ENCODE peak calls at places on chromosomes 11 and 22, in six cellular contexts. One of them, this sample, is unnamed.

GRCh38 chr22:43249789-43250188 is 62.9 kb upstream of the TTLL12 start:
- DNase-seq in neural progenitor cell: no peak
- DNase-seq in astrocyte of the spinal cord: no peak
- DNase-seq in psoas muscle: no peak
- DNase-seq in fibroblast of villous mesenchyme: no peak
- DNase-seq in kidney: no peak
- DNase-seq in this sample: no peak

GRCh38 chr11:45857834-45858492 is 10.7 kb downstream of the CRY2 start:
- DNase-seq in neural progenitor cell: no peak
- DNase-seq in astrocyte of the spinal cord: peak
- DNase-seq in psoas muscle: peak
- DNase-seq in fibroblast of villous mesenchyme: peak
- DNase-seq in kidney: peak
- DNase-seq in this sample: peak

GRCh38 chr11:126423154-126423553 is 67.7 kb downstream of the ST3GAL4 start:
- DNase-seq in neural progenitor cell: no peak
- DNase-seq in astrocyte of the spinal cord: no peak
- DNase-seq in psoas muscle: peak
- DNase-seq in fibroblast of villous mesenchyme: no peak
- DNase-seq in kidney: no peak
- DNase-seq in this sample: no peak

GRCh38 chr11:12164061-12165014 is 53.9 kb downstream of the MICAL2 start:
- DNase-seq in neural progenitor cell: no peak
- DNase-seq in astrocyte of the spinal cord: peak
- DNase-seq in psoas muscle: no peak
- DNase-seq in fibroblast of villous mesenchyme: peak
- DNase-seq in kidney: no peak
- DNase-seq in this sample: peak

GRCh38 chr22:37284807-37285355 is 2.6 kb downstream of the CYTH4 start:
- DNase-seq in neural progenitor cell: no peak
- DNase-seq in astrocyte of the spinal cord: no peak
- DNase-seq in psoas muscle: peak
- DNase-seq in fibroblast of villous mesenchyme: no peak
- DNase-seq in kidney: no peak
- DNase-seq in this sample: no peak

GRCh38 chr11:6040874-6041273 is 10.3 kb upstream of the OR56A1 start:
- DNase-seq in neural progenitor cell: no peak
- DNase-seq in astrocyte of the spinal cord: no peak
- DNase-seq in psoas muscle: no peak
- DNase-seq in fibroblast of villous mesenchyme: no peak
- DNase-seq in kidney: no peak
- DNase-seq in this sample: no peak

GRCh38 chr11:116960916-116961315 is 123.5 kb upstream of the APOA1 start:
- DNase-seq in neural progenitor cell: peak
- DNase-seq in astrocyte of the spinal cord: peak
- DNase-seq in psoas muscle: no peak
- DNase-seq in fibroblast of villous mesenchyme: peak
- DNase-seq in kidney: no peak
- DNase-seq in this sample: peak

GRCh38 chr11:9170450-9170849 is 79.1 kb upstream of the SCUBE2 start:
- DNase-seq in neural progenitor cell: no peak
- DNase-seq in astrocyte of the spinal cord: peak
- DNase-seq in psoas muscle: no peak
- DNase-seq in fibroblast of villous mesenchyme: peak
- DNase-seq in kidney: no peak
- DNase-seq in this sample: peak

GRCh38 chr11:126212089-126212660 is 593 bp downstream of the FAM118B start:
- DNase-seq in neural progenitor cell: peak
- DNase-seq in astrocyte of the spinal cord: peak
- DNase-seq in psoas muscle: no peak
- DNase-seq in fibroblast of villous mesenchyme: peak
- DNase-seq in kidney: no peak
- DNase-seq in this sample: no peak

GRCh38 chr22:25780673-25781072 is 38.7 kb downstream of the MYO18B start:
- DNase-seq in neural progenitor cell: no peak
- DNase-seq in astrocyte of the spinal cord: no peak
- DNase-seq in psoas muscle: no peak
- DNase-seq in fibroblast of villous mesenchyme: peak
- DNase-seq in kidney: no peak
- DNase-seq in this sample: no peak

GRCh38 chr11:22163394-22163797 is 29.5 kb upstream of the ANO5 start:
- DNase-seq in neural progenitor cell: no peak
- DNase-seq in astrocyte of the spinal cord: no peak
- DNase-seq in psoas muscle: no peak
- DNase-seq in fibroblast of villous mesenchyme: no peak
- DNase-seq in kidney: no peak
- DNase-seq in this sample: peak

GRCh38 chr11:61026121-61027031 is 54.9 kb downstream of the CD6 start:
- DNase-seq in neural progenitor cell: no peak
- DNase-seq in astrocyte of the spinal cord: no peak
- DNase-seq in psoas muscle: no peak
- DNase-seq in fibroblast of villous mesenchyme: no peak
- DNase-seq in kidney: no peak
- DNase-seq in this sample: no peak

GRCh38 chr11:11082651-11083050 is 224.8 kb upstream of the ZBED5 start:
- DNase-seq in neural progenitor cell: no peak
- DNase-seq in astrocyte of the spinal cord: no peak
- DNase-seq in psoas muscle: no peak
- DNase-seq in fibroblast of villous mesenchyme: no peak
- DNase-seq in kidney: no peak
- DNase-seq in this sample: no peak

GRCh38 chr11:126060651-126061220 is 1.9 kb downstream of the CDON start:
- DNase-seq in neural progenitor cell: peak
- DNase-seq in astrocyte of the spinal cord: no peak
- DNase-seq in psoas muscle: no peak
- DNase-seq in fibroblast of villous mesenchyme: no peak
- DNase-seq in kidney: no peak
- DNase-seq in this sample: no peak

GRCh38 chr22:29617922-29618629 is 14.6 kb downstream of the NF2 start:
- DNase-seq in neural progenitor cell: no peak
- DNase-seq in astrocyte of the spinal cord: peak
- DNase-seq in psoas muscle: no peak
- DNase-seq in fibroblast of villous mesenchyme: peak
- DNase-seq in kidney: no peak
- DNase-seq in this sample: peak

GRCh38 chr11:48109046-48109666 is 107.5 kb upstream of the OR4B1 start:
- DNase-seq in neural progenitor cell: peak
- DNase-seq in astrocyte of the spinal cord: peak
- DNase-seq in psoas muscle: no peak
- DNase-seq in fibroblast of villous mesenchyme: peak
- DNase-seq in kidney: no peak
- DNase-seq in this sample: peak

GRCh38 chr11:117931971-117932370 is 2.8 kb upstream of the TMPRSS13 start:
- DNase-seq in neural progenitor cell: no peak
- DNase-seq in astrocyte of the spinal cord: no peak
- DNase-seq in psoas muscle: no peak
- DNase-seq in fibroblast of villous mesenchyme: no peak
- DNase-seq in kidney: peak
- DNase-seq in this sample: peak

GRCh38 chr22:40211481-40212052 is 33.8 kb downstream of the TNRC6B start:
- DNase-seq in neural progenitor cell: no peak
- DNase-seq in astrocyte of the spinal cord: no peak
- DNase-seq in psoas muscle: no peak
- DNase-seq in fibroblast of villous mesenchyme: no peak
- DNase-seq in kidney: no peak
- DNase-seq in this sample: no peak

GRCh38 chr11:66979336-66979980 is 4.4 kb downstream of the C11orf86 start:
- DNase-seq in neural progenitor cell: no peak
- DNase-seq in astrocyte of the spinal cord: no peak
- DNase-seq in psoas muscle: no peak
- DNase-seq in fibroblast of villous mesenchyme: no peak
- DNase-seq in kidney: no peak
- DNase-seq in this sample: no peak

GRCh38 chr22:32475428-32476010 is 908 bp downstream of the FBXO7 start:
- DNase-seq in neural progenitor cell: peak
- DNase-seq in astrocyte of the spinal cord: peak
- DNase-seq in psoas muscle: no peak
- DNase-seq in fibroblast of villous mesenchyme: no peak
- DNase-seq in kidney: no peak
- DNase-seq in this sample: peak

GRCh38 chr22:32476804-32477203 is 2.2 kb downstream of the FBXO7 start:
- DNase-seq in neural progenitor cell: no peak
- DNase-seq in astrocyte of the spinal cord: no peak
- DNase-seq in psoas muscle: no peak
- DNase-seq in fibroblast of villous mesenchyme: peak
- DNase-seq in kidney: no peak
- DNase-seq in this sample: no peak

GRCh38 chr22:32473388-32473952 is 1.1 kb upstream of the FBXO7 start:
- DNase-seq in neural progenitor cell: peak
- DNase-seq in astrocyte of the spinal cord: peak
- DNase-seq in psoas muscle: no peak
- DNase-seq in fibroblast of villous mesenchyme: peak
- DNase-seq in kidney: no peak
- DNase-seq in this sample: peak

GRCh38 chr22:32476286-32476685 is 1.7 kb downstream of the FBXO7 start:
- DNase-seq in neural progenitor cell: no peak
- DNase-seq in astrocyte of the spinal cord: no peak
- DNase-seq in psoas muscle: no peak
- DNase-seq in fibroblast of villous mesenchyme: peak
- DNase-seq in kidney: no peak
- DNase-seq in this sample: no peak

DNA sequence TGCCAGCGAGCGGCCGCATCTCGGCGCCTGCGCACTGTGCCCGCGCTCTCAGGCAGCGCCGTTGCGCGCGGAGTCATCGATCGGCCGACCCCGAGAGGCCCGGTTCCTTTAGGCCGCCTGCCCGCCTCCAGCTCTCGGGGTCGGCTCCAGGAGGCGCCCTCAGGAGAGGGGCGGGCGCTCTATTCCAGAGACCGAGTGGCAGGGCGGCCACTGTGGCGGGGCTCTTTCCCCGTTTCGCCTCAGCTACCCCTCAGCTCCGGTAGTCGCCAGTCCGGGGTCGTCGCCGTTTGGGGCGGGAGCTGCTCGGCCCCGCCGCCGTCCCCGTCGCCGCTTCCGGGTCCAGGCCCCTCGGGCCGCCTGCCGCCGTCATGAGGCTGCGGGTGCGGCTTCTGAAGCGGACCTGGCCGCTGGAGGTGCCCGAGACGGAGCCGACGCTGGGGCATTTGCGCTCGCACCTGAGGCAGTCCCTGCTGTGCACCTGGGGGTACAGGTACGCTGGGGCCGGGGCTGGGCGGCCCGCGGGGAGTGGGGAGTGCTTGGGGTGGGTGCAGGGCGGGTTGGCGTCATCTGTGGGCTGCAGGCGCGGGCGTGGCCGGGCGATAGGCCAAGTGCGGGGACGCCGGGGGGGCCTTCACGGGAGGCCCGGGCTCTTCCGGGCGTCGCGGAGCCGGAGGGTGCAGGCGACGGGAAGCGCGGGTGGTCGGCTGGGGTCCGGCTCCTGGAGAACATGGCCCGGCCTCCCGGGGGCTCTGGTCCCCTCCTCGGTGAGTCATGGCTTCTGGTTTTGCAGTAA is at the start of gene FBXO7:
- DNase-seq in neural progenitor cell: peak
- DNase-seq in astrocyte of the spinal cord: peak
- DNase-seq in psoas muscle: peak
- DNase-seq in fibroblast of villous mesenchyme: peak
- DNase-seq in kidney: peak
- DNase-seq in this sample: peak
- TF ChIP-seq CTCF in neural progenitor cell: peak
- TF ChIP-seq CTCF in astrocyte of the spinal cord: peak
- TF ChIP-seq CTCF in psoas muscle: peak
- TF ChIP-seq CTCF in fibroblast of villous mesenchyme: peak
- TF ChIP-seq CTCF in kidney: peak
- TF ChIP-seq CTCF in this sample: peak

GRCh38 chr11:28690746-28691145 is 582.6 kb downstream of the METTL15 start:
- DNase-seq in neural progenitor cell: no peak
- DNase-seq in astrocyte of the spinal cord: no peak
- DNase-seq in psoas muscle: no peak
- DNase-seq in fibroblast of villous mesenchyme: peak
- DNase-seq in kidney: no peak
- DNase-seq in this sample: no peak
- H3K4me3 ChIP-seq in neural progenitor cell: no peak
- H3K4me3 ChIP-seq in astrocyte of the spinal cord: no peak
- H3K4me3 ChIP-seq in psoas muscle: no peak
- H3K4me3 ChIP-seq in fibroblast of villous mesenchyme: no peak
- H3K4me3 ChIP-seq in kidney: no peak
- H3K4me3 ChIP-seq in this sample: no peak

GRCh38 chr11:102807921-102808320 is 10.0 kb upstream of the MMP1 start:
- DNase-seq in neural progenitor cell: peak
- DNase-seq in astrocyte of the spinal cord: peak
- DNase-seq in psoas muscle: no peak
- DNase-seq in fibroblast of villous mesenchyme: no peak
- DNase-seq in kidney: no peak
- DNase-seq in this sample: peak
- TF ChIP-seq CTCF in neural progenitor cell: peak
- TF ChIP-seq CTCF in astrocyte of the spinal cord: peak
- TF ChIP-seq CTCF in psoas muscle: no peak
- TF ChIP-seq CTCF in fibroblast of villous mesenchyme: peak
- TF ChIP-seq CTCF in kidney: no peak
- TF ChIP-seq CTCF in this sample: peak

GRCh38 chr11:36231300-36231699 is 57.9 kb downstream of the COMMD9 start:
- DNase-seq in neural progenitor cell: no peak
- DNase-seq in astrocyte of the spinal cord: peak
- DNase-seq in psoas muscle: no peak
- DNase-seq in fibroblast of villous mesenchyme: peak
- DNase-seq in kidney: no peak
- DNase-seq in this sample: no peak
- H3K4me3 ChIP-seq in neural progenitor cell: no peak
- H3K4me3 ChIP-seq in astrocyte of the spinal cord: no peak
- H3K4me3 ChIP-seq in psoas muscle: no peak
- H3K4me3 ChIP-seq in fibroblast of villous mesenchyme: no peak
- H3K4me3 ChIP-seq in kidney: no peak
- H3K4me3 ChIP-seq in this sample: no peak

GRCh38 chr11:34997872-34998548 is 81.6 kb downstream of the PDHX start:
- DNase-seq in neural progenitor cell: no peak
- DNase-seq in astrocyte of the spinal cord: peak
- DNase-seq in psoas muscle: no peak
- DNase-seq in fibroblast of villous mesenchyme: peak
- DNase-seq in kidney: no peak
- DNase-seq in this sample: peak
- TF ChIP-seq CTCF in neural progenitor cell: peak
- TF ChIP-seq CTCF in astrocyte of the spinal cord: peak
- TF ChIP-seq CTCF in psoas muscle: peak
- TF ChIP-seq CTCF in fibroblast of villous mesenchyme: peak
- TF ChIP-seq CTCF in kidney: peak
- TF ChIP-seq CTCF in this sample: peak

DNA sequence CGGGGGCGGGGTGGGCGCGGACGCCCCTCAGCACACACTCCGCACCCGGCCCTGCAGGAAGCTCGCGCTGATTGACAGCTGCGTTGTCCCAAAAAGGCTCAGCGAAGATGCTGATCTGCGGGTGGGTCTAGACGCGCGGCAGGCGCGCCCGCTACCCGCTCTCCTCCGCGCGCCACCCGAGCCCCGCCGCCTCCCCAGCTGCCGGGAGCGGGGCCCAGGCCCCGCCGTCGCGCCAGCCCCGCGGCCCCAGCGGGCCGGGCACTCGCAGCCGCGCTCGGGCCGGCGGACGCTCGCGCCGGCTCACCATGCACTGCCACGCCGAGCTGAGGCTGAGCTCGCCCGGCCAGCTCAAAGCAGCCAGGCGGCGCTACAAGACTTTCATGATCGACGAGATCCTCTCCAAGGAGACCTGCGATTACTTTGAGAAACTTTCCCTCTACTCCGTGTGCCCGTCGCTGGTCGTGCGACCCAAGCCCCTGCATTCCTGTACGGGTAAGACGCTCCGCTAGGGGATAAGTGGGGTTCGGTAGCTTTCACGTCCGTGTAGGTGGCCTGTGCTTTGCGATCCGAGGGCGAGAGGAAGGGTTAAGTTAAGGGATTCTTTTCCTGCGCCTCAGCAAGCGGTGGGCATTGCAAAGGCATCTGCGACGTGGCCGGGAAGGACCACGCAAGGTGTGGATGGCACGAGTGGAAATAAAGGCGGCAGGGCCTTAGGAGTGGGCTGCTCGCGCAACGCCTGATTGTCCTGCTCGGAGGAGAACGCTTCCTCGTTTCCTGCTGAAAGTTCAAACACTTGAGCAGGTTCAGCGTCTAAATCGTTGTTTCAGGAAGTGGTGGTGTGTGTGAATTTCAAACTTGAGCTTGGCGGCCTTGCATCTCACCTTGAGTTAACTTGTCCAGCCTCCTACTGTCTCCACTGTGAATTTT is at the start of gene BARX2:
- DNase-seq in neural progenitor cell: peak
- DNase-seq in astrocyte of the spinal cord: peak
- DNase-seq in psoas muscle: no peak
- DNase-seq in fibroblast of villous mesenchyme: peak
- DNase-seq in kidney: peak
- DNase-seq in this sample: peak
- H3K4me3 ChIP-seq in neural progenitor cell: peak
- H3K4me3 ChIP-seq in astrocyte of the spinal cord: no peak
- H3K4me3 ChIP-seq in psoas muscle: peak
- H3K4me3 ChIP-seq in fibroblast of villous mesenchyme: no peak
- H3K4me3 ChIP-seq in kidney: peak
- H3K4me3 ChIP-seq in this sample: peak

This sample was measured in epithelial cell of esophagus.